ENCODE peak calls at places on chromosomes 5 and 9, in six cellular contexts. One of them, this sample, is unnamed.

GRCh38 chr5:128259530-128260145 is 176.1 kb downstream of the SLC12A2 start:
- DNase-seq in PC-3: no peak
- DNase-seq in brain microvascular endothelial cell: no peak
- DNase-seq in psoas muscle: no peak
- DNase-seq in pancreas: no peak
- DNase-seq in uterus: no peak
- DNase-seq in this sample: no peak

GRCh38 chr9:128689293-128689770 is 310 bp downstream of the SET start:
- DNase-seq in PC-3: no peak
- DNase-seq in brain microvascular endothelial cell: peak
- DNase-seq in psoas muscle: peak
- DNase-seq in pancreas: peak
- DNase-seq in uterus: peak
- DNase-seq in this sample: peak

GRCh38 chr9:77013186-77013931 is 6.1 kb upstream of the FOXB2 start:
- DNase-seq in PC-3: no peak
- DNase-seq in brain microvascular endothelial cell: no peak
- DNase-seq in psoas muscle: no peak
- DNase-seq in pancreas: no peak
- DNase-seq in uterus: no peak
- DNase-seq in this sample: no peak

GRCh38 chr9:129761293-129761900 is 8.6 kb upstream of the PTGES start:
- DNase-seq in PC-3: no peak
- DNase-seq in brain microvascular endothelial cell: peak
- DNase-seq in psoas muscle: peak
- DNase-seq in pancreas: no peak
- DNase-seq in uterus: peak
- DNase-seq in this sample: peak

GRCh38 chr5:132001647-132002561 is 9.6 kb downstream of the ACSL6 start:
- DNase-seq in PC-3: peak
- DNase-seq in brain microvascular endothelial cell: peak
- DNase-seq in psoas muscle: peak
- DNase-seq in pancreas: no peak
- DNase-seq in uterus: no peak
- DNase-seq in this sample: no peak

GRCh38 chr9:9499546-9499945 is 1113.3 kb downstream of the PTPRD start:
- DNase-seq in PC-3: no peak
- DNase-seq in brain microvascular endothelial cell: no peak
- DNase-seq in psoas muscle: no peak
- DNase-seq in pancreas: no peak
- DNase-seq in uterus: no peak
- DNase-seq in this sample: no peak

GRCh38 chr5:154316223-154316967 is 125.9 kb downstream of the GALNT10 start:
- DNase-seq in PC-3: no peak
- DNase-seq in brain microvascular endothelial cell: no peak
- DNase-seq in psoas muscle: no peak
- DNase-seq in pancreas: no peak
- DNase-seq in uterus: no peak
- DNase-seq in this sample: no peak

GRCh38 chr5:89024082-89024481 is 141.1 kb upstream of the MEF2C start:
- DNase-seq in PC-3: no peak
- DNase-seq in brain microvascular endothelial cell: no peak
- DNase-seq in psoas muscle: no peak
- DNase-seq in pancreas: no peak
- DNase-seq in uterus: no peak
- DNase-seq in this sample: no peak

GRCh38 chr9:131589124-131589711 is 43.9 kb downstream of the PRRT1B start:
- DNase-seq in PC-3: no peak
- DNase-seq in brain microvascular endothelial cell: no peak
- DNase-seq in psoas muscle: no peak
- DNase-seq in pancreas: no peak
- DNase-seq in uterus: peak
- DNase-seq in this sample: no peak

GRCh38 chr5:149618581-149619248 is 37.4 kb downstream of the ARHGEF37 start:
- DNase-seq in PC-3: peak
- DNase-seq in brain microvascular endothelial cell: peak
- DNase-seq in psoas muscle: no peak
- DNase-seq in pancreas: no peak
- DNase-seq in uterus: no peak
- DNase-seq in this sample: peak

GRCh38 chr5:93954421-93955069 is 213.1 kb upstream of the POU5F2 start:
- DNase-seq in PC-3: no peak
- DNase-seq in brain microvascular endothelial cell: no peak
- DNase-seq in psoas muscle: no peak
- DNase-seq in pancreas: no peak
- DNase-seq in uterus: no peak
- DNase-seq in this sample: no peak

GRCh38 chr9:7150153-7150890 is 392.5 kb downstream of the KDM4C start:
- DNase-seq in PC-3: no peak
- DNase-seq in brain microvascular endothelial cell: no peak
- DNase-seq in psoas muscle: no peak
- DNase-seq in pancreas: no peak
- DNase-seq in uterus: no peak
- DNase-seq in this sample: no peak

GRCh38 chr9:26524225-26524624 is 368.4 kb downstream of the CAAP1 start:
- DNase-seq in PC-3: no peak
- DNase-seq in brain microvascular endothelial cell: no peak
- DNase-seq in psoas muscle: no peak
- DNase-seq in pancreas: no peak
- DNase-seq in uterus: peak
- DNase-seq in this sample: peak

GRCh38 chr9:36450110-36450732 is 50.2 kb upstream of the RNF38 start:
- DNase-seq in PC-3: peak
- DNase-seq in brain microvascular endothelial cell: peak
- DNase-seq in psoas muscle: no peak
- DNase-seq in pancreas: no peak
- DNase-seq in uterus: no peak
- DNase-seq in this sample: no peak

GRCh38 chr9:131999692-132000551 is 79.7 kb downstream of the MED27 start:
- DNase-seq in PC-3: peak
- DNase-seq in brain microvascular endothelial cell: peak
- DNase-seq in psoas muscle: no peak
- DNase-seq in pancreas: no peak
- DNase-seq in uterus: no peak
- DNase-seq in this sample: no peak

DNA sequence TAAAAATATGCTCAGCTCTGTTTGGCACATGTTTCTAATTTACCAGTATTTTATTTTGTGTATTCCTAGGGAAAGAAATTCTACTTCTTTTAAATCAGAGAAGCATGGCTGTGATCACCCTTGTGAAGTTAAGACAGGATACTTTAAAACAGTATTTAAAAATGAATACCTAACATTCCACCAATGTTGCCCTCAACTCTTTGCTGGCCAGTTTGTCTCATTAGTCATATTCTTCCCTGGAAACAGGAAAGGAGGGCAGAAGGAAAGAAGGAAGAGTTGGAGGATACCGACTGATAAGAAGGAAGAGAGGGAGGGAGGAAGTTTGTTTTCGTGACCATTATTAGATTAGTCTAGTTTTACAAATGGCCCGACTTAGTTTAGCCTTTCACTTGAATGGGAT is 137.4 kb downstream of the PLK2 start:
- DNase-seq in PC-3: peak
- DNase-seq in brain microvascular endothelial cell: peak
- DNase-seq in psoas muscle: no peak
- DNase-seq in pancreas: no peak
- DNase-seq in uterus: no peak
- DNase-seq in this sample: no peak
- H3K4me3 ChIP-seq in PC-3: no peak
- H3K4me3 ChIP-seq in brain microvascular endothelial cell: no peak
- H3K4me3 ChIP-seq in psoas muscle: no peak
- H3K4me3 ChIP-seq in pancreas: no peak
- H3K4me3 ChIP-seq in uterus: no peak
- H3K4me3 ChIP-seq in this sample: no peak

DNA sequence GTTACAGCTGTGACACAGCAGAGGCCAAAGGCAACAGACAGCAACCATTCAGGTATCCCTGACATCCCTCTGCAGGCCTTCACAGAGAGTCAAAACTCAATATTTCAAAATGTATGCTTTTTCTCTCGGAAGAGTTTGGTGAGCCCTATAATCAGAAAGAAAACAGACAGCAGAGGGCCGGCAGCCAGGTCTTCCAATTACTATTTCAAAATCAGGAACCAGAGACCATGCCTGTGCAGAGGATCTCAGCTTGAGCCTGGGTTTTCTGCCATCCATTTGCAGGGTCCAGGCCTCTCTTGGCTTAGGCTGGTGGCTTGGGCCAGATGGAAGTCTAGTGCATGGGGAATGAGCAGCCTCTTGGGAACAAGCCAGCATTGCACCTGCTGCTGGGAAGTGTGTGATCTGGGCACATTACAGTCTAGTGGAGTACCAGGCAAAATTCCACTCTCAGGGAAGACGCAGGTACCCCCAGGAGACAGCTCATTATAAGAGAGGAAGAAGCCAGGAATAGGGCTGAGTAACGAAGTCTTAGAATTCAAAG is 231.3 kb downstream of the ENC1 start:
- DNase-seq in PC-3: no peak
- DNase-seq in brain microvascular endothelial cell: no peak
- DNase-seq in psoas muscle: peak
- DNase-seq in pancreas: peak
- DNase-seq in uterus: no peak
- DNase-seq in this sample: no peak
- H3K27ac ChIP-seq in PC-3: peak
- H3K27ac ChIP-seq in brain microvascular endothelial cell: no peak
- H3K27ac ChIP-seq in psoas muscle: peak
- H3K27ac ChIP-seq in pancreas: peak
- H3K27ac ChIP-seq in uterus: no peak
- H3K27ac ChIP-seq in this sample: no peak

GRCh38 chr5:147857302-147858129 is 21.0 kb upstream of the SCGB3A2 start:
- DNase-seq in PC-3: peak
- DNase-seq in brain microvascular endothelial cell: peak
- DNase-seq in psoas muscle: no peak
- DNase-seq in pancreas: peak
- DNase-seq in uterus: peak
- DNase-seq in this sample: peak
- TF ChIP-seq CTCF in PC-3: peak
- TF ChIP-seq CTCF in brain microvascular endothelial cell: peak
- TF ChIP-seq CTCF in psoas muscle: peak
- TF ChIP-seq CTCF in pancreas: peak
- TF ChIP-seq CTCF in uterus: peak
- TF ChIP-seq CTCF in this sample: peak

GRCh38 chr5:91875133-91875779 is 492.1 kb upstream of the ARRDC3 start:
- DNase-seq in PC-3: peak
- DNase-seq in brain microvascular endothelial cell: peak
- DNase-seq in psoas muscle: no peak
- DNase-seq in pancreas: no peak
- DNase-seq in uterus: no peak
- DNase-seq in this sample: no peak
- H3K4me3 ChIP-seq in PC-3: no peak
- H3K4me3 ChIP-seq in brain microvascular endothelial cell: no peak
- H3K4me3 ChIP-seq in psoas muscle: no peak
- H3K4me3 ChIP-seq in pancreas: no peak
- H3K4me3 ChIP-seq in uterus: no peak
- H3K4me3 ChIP-seq in this sample: no peak

GRCh38 chr9:136530472-136531089 is 15.3 kb downstream of the NOTCH1 start:
- DNase-seq in PC-3: no peak
- DNase-seq in brain microvascular endothelial cell: no peak
- DNase-seq in psoas muscle: no peak
- DNase-seq in pancreas: no peak
- DNase-seq in uterus: no peak
- DNase-seq in this sample: no peak

GRCh38 chr9:136531186-136531903 is 14.5 kb downstream of the NOTCH1 start:
- DNase-seq in PC-3: no peak
- DNase-seq in brain microvascular endothelial cell: no peak
- DNase-seq in psoas muscle: no peak
- DNase-seq in pancreas: no peak
- DNase-seq in uterus: no peak
- DNase-seq in this sample: no peak

GRCh38 chr9:136532799-136533774 is 12.8 kb downstream of the NOTCH1 start:
- DNase-seq in PC-3: no peak
- DNase-seq in brain microvascular endothelial cell: no peak
- DNase-seq in psoas muscle: no peak
- DNase-seq in pancreas: no peak
- DNase-seq in uterus: no peak
- DNase-seq in this sample: no peak

GRCh38 chr9:136533775-136534157 is 12.1 kb downstream of the NOTCH1 start:
- DNase-seq in PC-3: no peak
- DNase-seq in brain microvascular endothelial cell: no peak
- DNase-seq in psoas muscle: peak
- DNase-seq in pancreas: no peak
- DNase-seq in uterus: no peak
- DNase-seq in this sample: no peak

GRCh38 chr9:136531904-136532798 is 13.7 kb downstream of the NOTCH1 start:
- DNase-seq in PC-3: no peak
- DNase-seq in brain microvascular endothelial cell: no peak
- DNase-seq in psoas muscle: no peak
- DNase-seq in pancreas: no peak
- DNase-seq in uterus: no peak
- DNase-seq in this sample: no peak
- H3K27ac ChIP-seq in PC-3: no peak
- H3K27ac ChIP-seq in brain microvascular endothelial cell: no peak
- H3K27ac ChIP-seq in psoas muscle: peak
- H3K27ac ChIP-seq in pancreas: no peak
- H3K27ac ChIP-seq in uterus: peak
- H3K27ac ChIP-seq in this sample: peak

DNA sequence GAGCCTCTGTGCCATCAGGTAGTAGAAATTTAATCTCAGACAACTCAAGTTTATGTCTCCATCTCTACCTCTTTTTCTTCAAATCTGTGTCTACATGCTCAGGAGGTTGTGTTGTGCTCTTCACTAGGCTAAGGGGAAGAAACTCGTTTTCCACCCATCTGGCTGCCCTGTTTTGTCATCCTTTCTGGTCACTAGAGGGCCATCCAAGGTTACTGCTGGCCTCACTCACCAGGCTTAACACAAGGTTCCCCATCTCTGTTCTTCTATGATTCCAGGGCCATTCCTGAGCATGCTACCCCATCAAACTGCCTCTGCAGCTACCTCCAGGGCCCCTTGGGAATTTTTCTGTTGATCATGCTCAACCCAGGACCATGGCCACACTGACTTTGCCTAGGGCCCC is 213.3 kb upstream of the FBXL7 start:
- DNase-seq in PC-3: no peak
- DNase-seq in brain microvascular endothelial cell: no peak
- DNase-seq in psoas muscle: no peak
- DNase-seq in pancreas: no peak
- DNase-seq in uterus: no peak
- DNase-seq in this sample: no peak
- TF ChIP-seq CTCF in PC-3: no peak
- TF ChIP-seq CTCF in brain microvascular endothelial cell: peak
- TF ChIP-seq CTCF in psoas muscle: no peak
- TF ChIP-seq CTCF in pancreas: no peak
- TF ChIP-seq CTCF in uterus: no peak
- TF ChIP-seq CTCF in this sample: peak

DNA sequence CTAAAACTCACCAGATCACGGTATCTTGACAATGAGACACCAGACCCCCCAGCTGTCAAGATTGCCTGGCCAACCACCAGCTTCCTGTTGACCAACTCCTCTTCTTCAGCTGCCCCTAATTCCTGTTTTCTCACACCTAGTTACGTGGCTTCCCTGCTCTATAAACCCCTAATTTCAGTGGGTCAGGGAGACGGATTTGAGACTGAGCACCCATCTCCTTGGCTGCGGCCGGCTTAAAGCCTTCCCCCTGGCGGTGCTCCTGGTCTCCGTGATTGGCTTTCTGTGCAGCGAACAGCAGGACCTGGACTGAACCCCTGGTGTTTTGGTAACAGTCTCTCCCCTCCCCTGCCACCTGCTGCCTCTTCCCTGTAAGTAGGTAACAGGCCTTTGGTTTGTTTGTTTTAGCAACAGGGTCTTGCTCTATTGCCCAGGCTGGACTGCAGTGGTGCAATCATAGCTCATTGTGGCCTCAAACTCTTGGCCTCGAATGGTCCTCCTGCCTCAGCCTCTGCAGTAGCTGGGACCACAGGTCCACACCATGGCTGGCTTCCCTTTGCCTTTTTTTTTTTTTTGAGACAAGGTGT is 4.9 kb upstream of the ENTPD2 start:
- DNase-seq in PC-3: no peak
- DNase-seq in brain microvascular endothelial cell: no peak
- DNase-seq in psoas muscle: no peak
- DNase-seq in pancreas: no peak
- DNase-seq in uterus: no peak
- DNase-seq in this sample: no peak
- H3K4me3 ChIP-seq in PC-3: no peak
- H3K4me3 ChIP-seq in brain microvascular endothelial cell: no peak
- H3K4me3 ChIP-seq in psoas muscle: no peak
- H3K4me3 ChIP-seq in pancreas: no peak
- H3K4me3 ChIP-seq in uterus: no peak
- H3K4me3 ChIP-seq in this sample: no peak

This sample was measured in dorsolateral prefrontal cortex.